ENCODE peak calls at places on chromosomes 12 and 14, in five cellular contexts. Y is right cardiac atrium; N is cardiac muscle cell; Z is right lobe of liver; X is effector memory CD4-positive, alpha-beta T cell. J is an unnamed sample.

GRCh38 chr12:89695100-89695499 is 13.5 kb downstream of the ATP2B1 start:
- DNase-seq in Y (no peak), N (peak; percentile 22), Z (no peak), X (no peak), J (no peak)

GRCh38 chr12:114944736-114945135 is 260.8 kb upstream of the TBX3 start:
- DNase-seq in Y (no peak), N (no peak), Z (no peak), X (no peak), J (no peak)

GRCh38 chr12:96233941-96234461 is 39.8 kb downstream of the ELK3 start:
- DNase-seq in Y (peak; percentile 97), N (peak; percentile 98), Z (peak; percentile 91), X (no peak), J (peak; percentile 32)

GRCh38 chr14:69580009-69580577 is 5.4 kb upstream of the CCDC177 start:
- DNase-seq in Y (peak; percentile 56), N (peak; percentile 99), Z (no peak), X (no peak), J (peak; percentile 62)

GRCh38 chr12:114858388-114859146 is 174.6 kb upstream of the TBX3 start:
- DNase-seq in Y (no peak), N (no peak), Z (peak; percentile 70), X (no peak), J (no peak)

GRCh38 chr12:68224613-68225285 is 861 bp downstream of the IL26 start:
- DNase-seq in Y (no peak), N (peak; percentile 32), Z (no peak), X (no peak), J (peak; percentile 25)

GRCh38 chr12:79407671-79408622 is 282.8 kb downstream of the PAWR start:
- DNase-seq in Y (peak; percentile 61), N (peak; percentile 94), Z (no peak), X (no peak), J (peak; percentile 76)

GRCh38 chr14:69752773-69753172 is 14.2 kb upstream of the SRSF5 start:
- DNase-seq in Y (no peak), N (no peak), Z (no peak), X (no peak), J (no peak)

GRCh38 chr14:28058012-28058296 is 708.6 kb upstream of the FOXG1 start:
- DNase-seq in Y (no peak), N (no peak), Z (no peak), X (no peak), J (no peak)

GRCh38 chr12:12614342-12614741 is 2.7 kb downstream of the CREBL2 start:
- DNase-seq in Y (no peak), N (no peak), Z (no peak), X (no peak), J (no peak)

GRCh38 chr14:31080060-31080459 is 53.9 kb upstream of the STRN3 start:
- DNase-seq in Y (no peak), N (no peak), Z (no peak), X (no peak), J (no peak)

GRCh38 chr14:33702293-33702692 is 248.6 kb downstream of the EGLN3 start:
- DNase-seq in Y (no peak), N (no peak), Z (no peak), X (no peak), J (no peak)

GRCh38 chr12:6167327-6168280 is 32.6 kb upstream of the CD9 start:
- DNase-seq in Y (peak; percentile 65), N (peak; percentile 96), Z (no peak), X (no peak), J (peak; percentile 78)

GRCh38 chr14:89479802-89480201 is 62.8 kb upstream of the FOXN3 start:
- DNase-seq in Y (no peak), N (peak; percentile 42), Z (no peak), X (no peak), J (no peak)

GRCh38 chr12:92404921-92405320 is 259.3 kb upstream of the BTG1 start:
- DNase-seq in Y (no peak), N (no peak), Z (no peak), X (no peak), J (no peak)

GRCh38 chr12:113254298-113254697 is 33.0 kb downstream of the TPCN1 start:
- DNase-seq in Y (no peak), N (no peak), Z (no peak), X (no peak), J (no peak)

GRCh38 chr14:101031721-101032120 is 128.2 kb upstream of the RTL1 start:
- DNase-seq in Y (no peak), N (no peak), Z (peak; percentile 37), X (no peak), J (no peak)

GRCh38 chr14:74140374-74140850 is 55.7 kb downstream of the LIN52 start:
- DNase-seq in Y (peak; percentile 90), N (peak; percentile 28), Z (peak; percentile 93), X (no peak), J (peak; percentile 86)

GRCh38 chr12:44889162-44889561 is 13.0 kb upstream of the NELL2 start:
- DNase-seq in Y (no peak), N (no peak), Z (no peak), X (no peak), J (no peak)

GRCh38 chr12:61487728-61488127 is 772.5 kb upstream of the USP15 start:
- DNase-seq in Y (no peak), N (no peak), Z (no peak), X (no peak), J (no peak)
- H3K4me1 ChIP-seq in Y (no peaks in the 10 kb centered on the region), N (no peaks in the 10 kb centered on the region), Z (no peaks in the 10 kb centered on the region), X (no peaks in the 10 kb centered on the region), J (no peaks in the 10 kb centered on the region)

GRCh38 chr12:132610896-132611602 is 667 bp upstream of the LRCOL1 start:
- DNase-seq in Y (peak; percentile 46), N (no peak), Z (peak; percentile 47), X (no peak), J (no peak)

GRCh38 chr12:132611620-132612019 is 1.2 kb upstream of the LRCOL1 start:
- DNase-seq in Y (no peak), N (no peak), Z (no peak), X (no peak), J (no peak)

GRCh38 chr12:132606927-132607326 is 3.5 kb downstream of the LRCOL1 start:
- DNase-seq in Y (peak; percentile 14), N (no peak), Z (peak; percentile 40), X (no peak), J (no peak)

GRCh38 chr12:132608231-132609171 is 1.9 kb downstream of the LRCOL1 start:
- DNase-seq in Y (peak; percentile 22), N (no peak), Z (peak; percentile 91), X (no peak), J (no peak)

GRCh38 chr12:132610051-132610759 is at the start of gene LRCOL1:
- DNase-seq in Y (peak; percentile 72), N (peak; percentile 93), Z (no peak), X (no peak), J (no peak)
- H3K27me3 ChIP-seq in Y (no peaks in the 10 kb centered on the region), N (peaks cover 76% of the 10 kb centered on the region), Z (no peaks in the 10 kb centered on the region), X (peaks cover 22% of the 10 kb centered on the region), J (no peaks in the 10 kb centered on the region)

GRCh38 chr12:48016373-48017020 is 12.2 kb upstream of the COL2A1 start:
- DNase-seq in Y (no peak), N (no peak), Z (no peak), X (no peak), J (no peak)

GRCh38 chr12:48017496-48017895 is 13.2 kb upstream of the COL2A1 start:
- DNase-seq in Y (no peak), N (no peak), Z (no peak), X (no peak), J (no peak)

GRCh38 chr12:48018618-48018995 is 14.3 kb upstream of the COL2A1 start:
- DNase-seq in Y (no peak), N (no peak), Z (no peak), X (no peak), J (no peak)

GRCh38 chr12:48019639-48020265 is 15.5 kb upstream of the COL2A1 start:
- DNase-seq in Y (no peak), N (no peak), Z (no peak), X (no peak), J (no peak)

DNA sequence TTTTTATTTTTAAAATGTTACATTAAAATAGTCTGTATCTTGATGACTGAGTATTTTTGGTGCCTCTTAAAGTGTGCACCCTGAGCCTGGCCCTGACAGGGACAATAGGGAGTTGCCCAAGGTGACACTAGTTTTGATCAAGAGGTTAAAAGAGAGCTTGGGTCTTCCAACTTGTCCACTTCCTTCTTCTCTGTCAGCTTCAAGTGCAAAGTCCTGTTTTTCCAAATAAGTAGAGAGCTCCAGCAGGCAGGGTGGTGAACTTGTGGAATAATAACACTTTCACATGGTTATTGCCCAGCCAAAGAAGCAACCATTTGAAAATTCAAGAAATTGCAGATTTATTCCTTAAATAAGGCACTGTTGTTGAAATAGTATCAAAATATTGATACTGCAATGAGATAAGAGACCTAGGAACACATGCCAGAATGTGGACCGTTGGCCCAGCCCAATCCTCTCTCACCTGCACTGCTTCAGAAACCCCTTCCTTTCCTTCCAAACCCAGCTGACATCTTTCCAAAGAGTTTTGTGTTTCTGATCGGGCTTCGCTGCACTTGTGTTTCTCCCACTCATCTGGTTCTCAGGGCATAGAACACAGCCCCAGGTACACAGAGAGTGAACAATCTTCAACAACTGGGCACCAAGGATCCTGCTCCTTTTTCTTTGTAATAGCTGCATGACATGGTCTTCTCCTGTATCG is 13.8 kb upstream of the COL2A1 start:
- DNase-seq in Y (no peak), N (no peak), Z (no peak), X (no peak), J (no peak)
- H3K4me1 ChIP-seq in Y (peaks cover 2% of the 10 kb centered on the region), N (peaks cover 9% of the 10 kb centered on the region), Z (peaks cover 4% of the 10 kb centered on the region), X (no peaks in the 10 kb centered on the region), J (peaks cover 17% of the 10 kb centered on the region)

DNA sequence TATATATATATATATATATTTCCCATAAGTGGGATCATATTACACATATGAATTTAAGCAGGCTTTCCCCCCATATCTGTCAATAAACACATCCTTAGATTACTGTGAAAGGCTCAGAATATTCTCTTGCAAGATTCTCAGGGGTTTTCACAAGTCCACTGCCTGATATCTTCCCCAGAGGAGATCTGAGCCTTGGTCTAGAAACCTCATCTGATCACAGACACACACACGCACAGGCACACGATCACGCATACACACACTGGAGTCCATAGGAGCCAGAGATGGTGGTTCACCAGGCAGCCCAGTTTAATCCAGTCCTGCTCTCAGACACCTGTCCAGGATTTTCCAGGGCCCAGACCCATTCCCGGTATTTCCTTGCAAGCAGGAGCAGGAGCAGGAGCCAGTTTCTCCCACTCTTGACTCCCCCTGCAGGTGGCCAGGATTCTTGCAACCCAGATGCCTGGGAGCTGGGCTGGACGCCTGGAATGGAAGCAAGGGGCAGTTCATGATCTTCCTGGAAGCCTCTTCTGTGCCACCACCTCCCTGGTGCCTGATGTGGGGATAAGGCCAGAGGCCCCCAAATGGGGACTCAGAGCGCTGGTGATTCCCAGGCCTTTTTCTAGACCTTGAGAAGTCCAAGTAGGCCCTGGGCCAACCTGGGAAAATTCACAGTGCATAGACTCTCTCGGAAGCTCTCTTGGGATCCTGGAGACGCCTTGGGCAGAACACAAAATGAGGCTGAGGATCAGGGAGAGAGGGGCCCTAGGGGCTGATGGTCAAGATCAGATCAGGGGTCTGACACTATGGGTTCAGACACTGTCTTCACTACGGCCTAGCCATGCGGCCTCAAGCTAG is 16.5 kb upstream of the KRT78 start:
- DNase-seq in Y (peak; percentile 83), N (peak; percentile 83), Z (peak; percentile 73), X (no peak), J (peak; percentile 80)
- H3K27me3 ChIP-seq in Y (no peaks in the 10 kb centered on the region), N (no peaks in the 10 kb centered on the region), Z (no peaks in the 10 kb centered on the region), X (no peaks in the 10 kb centered on the region), J (no peaks in the 10 kb centered on the region)

J was measured in SJCRH30.